ENCODE peak calls at places on chromosome 2, in six cellular contexts. K is MCF 10A, E is skeletal muscle cell, R is AG04450, M is EL, V is OCI-LY7. T is an unnamed sample.

GRCh38 chr2:207995887-207996286 is 29.4 kb downstream of the PLEKHM3 start:
- DNase-seq in K (no peak), E (no peak), R (no peak), M (peak), V (no peak), T (no peak)

GRCh38 chr2:37394986-37395555 is 50.6 kb downstream of the QPCT start:
- DNase-seq in K (no peak), E (no peak), R (no peak), M (no peak), V (no peak), T (no peak)

GRCh38 chr2:229489016-229489415 is 217.9 kb upstream of the PID1 start:
- DNase-seq in K (peak), E (peak), R (no peak), M (peak), V (no peak), T (no peak)

GRCh38 chr2:231601356-231602229 is 8.9 kb downstream of the TEX44 start:
- DNase-seq in K (peak), E (no peak), R (peak), M (peak), V (peak), T (peak)

GRCh38 chr2:15563227-15564100 is 2.3 kb upstream of the NBAS start:
- DNase-seq in K (no peak), E (no peak), R (no peak), M (no peak), V (no peak), T (no peak)

GRCh38 chr2:12607971-12608370 is 108.8 kb upstream of the TRIB2 start:
- DNase-seq in K (peak), E (no peak), R (no peak), M (peak), V (no peak), T (no peak)

GRCh38 chr2:232324778-232325177 is 53.8 kb upstream of the ALPP start:
- DNase-seq in K (no peak), E (no peak), R (no peak), M (no peak), V (no peak), T (no peak)

GRCh38 chr2:234754126-234754525 is 197.7 kb upstream of the SH3BP4 start:
- DNase-seq in K (no peak), E (no peak), R (no peak), M (no peak), V (no peak), T (no peak)

GRCh38 chr2:165203689-165204559 is at the start of gene SCN3A:
- DNase-seq in K (peak), E (no peak), R (peak), M (peak), V (peak), T (peak)

GRCh38 chr2:17387591-17387990 is 130.6 kb downstream of the RAD51AP2 start:
- DNase-seq in K (no peak), E (peak), R (no peak), M (no peak), V (no peak), T (no peak)

GRCh38 chr2:216856666-216857065 is 3.2 kb downstream of the TNP1 start:
- DNase-seq in K (no peak), E (no peak), R (no peak), M (no peak), V (no peak), T (no peak)

GRCh38 chr2:149586898-149587219 is 716 bp downstream of the MMADHC start:
- DNase-seq in K (no peak), E (no peak), R (no peak), M (no peak), V (no peak), T (no peak)

GRCh38 chr2:179139506-179139905 is 89.6 kb upstream of the CCDC141 start:
- DNase-seq in K (no peak), E (no peak), R (no peak), M (peak), V (no peak), T (no peak)

GRCh38 chr2:53568463-53568862 is 199.1 kb upstream of the CHAC2 start:
- DNase-seq in K (peak), E (no peak), R (no peak), M (peak), V (no peak), T (no peak)

GRCh38 chr2:23346781-23347180 is 38.2 kb upstream of the KLHL29 start:
- DNase-seq in K (no peak), E (no peak), R (no peak), M (no peak), V (no peak), T (no peak)

GRCh38 chr2:230877131-230877736 is 12.5 kb downstream of the ITM2C start:
- DNase-seq in K (no peak), E (no peak), R (no peak), M (no peak), V (no peak), T (no peak)

GRCh38 chr2:201129044-201129505 is 13.1 kb downstream of the CFLAR start:
- DNase-seq in K (peak), E (no peak), R (peak), M (peak), V (peak), T (peak)

GRCh38 chr2:104043864-104044263 is 810.1 kb upstream of the POU3F3 start:
- DNase-seq in K (no peak), E (no peak), R (no peak), M (no peak), V (peak), T (no peak)

GRCh38 chr2:187689372-187689771 is 135.1 kb upstream of the TFPI start:
- DNase-seq in K (peak), E (no peak), R (no peak), M (peak), V (no peak), T (peak)

GRCh38 chr2:86500325-86500724 is 59.2 kb downstream of the KDM3A start:
- DNase-seq in K (no peak), E (no peak), R (no peak), M (no peak), V (peak), T (no peak)

GRCh38 chr2:205321240-205321639 is 361.1 kb upstream of the NRP2 start:
- DNase-seq in K (no peak), E (no peak), R (no peak), M (peak), V (no peak), T (peak)

GRCh38 chr2:3377279-3377611 is 373 bp downstream of the EIPR1 start:
- DNase-seq in K (peak), E (no peak), R (no peak), M (peak), V (peak), T (no peak)

GRCh38 chr2:237134321-237134720 is 48.6 kb downstream of the COPS8 start:
- DNase-seq in K (no peak), E (no peak), R (no peak), M (no peak), V (no peak), T (no peak)

GRCh38 chr2:176926453-176926852 is 286.1 kb upstream of the HNRNPA3 start:
- DNase-seq in K (no peak), E (no peak), R (no peak), M (no peak), V (no peak), T (no peak)

GRCh38 chr2:42225573-42225972 is 56.4 kb downstream of the EML4 start:
- DNase-seq in K (no peak), E (no peak), R (no peak), M (no peak), V (no peak), T (no peak)

GRCh38 chr2:156322103-156322671 is 10.3 kb downstream of the NR4A2 start:
- DNase-seq in K (no peak), E (no peak), R (no peak), M (no peak), V (no peak), T (no peak)

GRCh38 chr2:16223071-16223470 is 282.7 kb downstream of the MYCN start:
- DNase-seq in K (no peak), E (no peak), R (no peak), M (no peak), V (no peak), T (no peak)

GRCh38 chr2:65545818-65546217 is 113.4 kb upstream of the SPRED2 start:
- DNase-seq in K (peak), E (no peak), R (no peak), M (peak), V (no peak), T (no peak)

GRCh38 chr2:134359367-134360081 is 105.7 kb downstream of the MGAT5 start:
- DNase-seq in K (no peak), E (no peak), R (peak), M (no peak), V (no peak), T (no peak)